ENCODE peak calls at places on chromosomes 2 and 18, in four cellular contexts. K, V, S and T are unnamed samples.

GRCh38 chr2:238096311-238097011 is 3.7 kb upstream of the ESPNL start:
- DNase-seq in V (no peak), S (no peak), K (no peak), T (no peak)

GRCh38 chr2:104572856-104573255 is 281.1 kb upstream of the POU3F3 start:
- DNase-seq in K (no peak), S (no peak), V (no peak), T (no peak)

GRCh38 chr2:46510596-46511177 is 31.3 kb downstream of the TMEM247 start:
- DNase-seq in V (no peak), S (no peak), K (no peak), T (no peak)

GRCh38 chr2:100470898-100471514 is 724 bp downstream of the NMS start:
- DNase-seq in S (no peak), V (no peak), K (no peak), T (no peak)

GRCh38 chr2:168254158-168254935 is 7.0 kb upstream of the STK39 start:
- DNase-seq in V (no peak), K (no peak), S (no peak), T (no peak)

GRCh38 chr2:207801259-207801658 is 31.6 kb upstream of the FZD5 start:
- DNase-seq in S (no peak), K (no peak), V (no peak), T (no peak)

GRCh38 chr2:44932079-44932478 is 9.4 kb upstream of the SIX3 start:
- DNase-seq in K (no peak), V (no peak), S (peak; percentile 59), T (no peak)

GRCh38 chr2:133264951-133265949 is 303.0 kb downstream of the NCKAP5 start:
- DNase-seq in K (no peak), S (no peak), V (no peak), T (peak; percentile 13)

GRCh38 chr2:60958800-60959199 is 58.7 kb upstream of the PEX13 start:
- DNase-seq in S (no peak), K (no peak), V (peak; percentile 39), T (no peak)

GRCh38 chr2:55109219-55109891 is 59.1 kb upstream of the RTN4 start:
- DNase-seq in K (no peak), S (no peak), V (peak; percentile 82), T (no peak)

GRCh38 chr18:21557607-21558253 is 42.8 kb downstream of the ESCO1 start:
- DNase-seq in K (no peak), V (no peak), S (no peak), T (no peak)

GRCh38 chr2:83051538-83052192 is 1407.4 kb downstream of the SUCLG1 start:
- DNase-seq in S (no peak), K (no peak), V (no peak), T (no peak)

GRCh38 chr2:60306231-60306861 is 247.1 kb downstream of the BCL11A start:
- DNase-seq in V (no peak), S (no peak), K (no peak), T (no peak)

GRCh38 chr2:229342376-229342775 is 71.3 kb upstream of the PID1 start:
- DNase-seq in K (peak; percentile 24), S (no peak), V (no peak), T (no peak)

GRCh38 chr18:78558948-78559347 is 420.7 kb upstream of the SALL3 start:
- DNase-seq in K (no peak), S (no peak), V (no peak), T (no peak)

GRCh38 chr2:23153484-23153883 is 231.5 kb upstream of the KLHL29 start:
- DNase-seq in K (no peak), S (no peak), V (no peak), T (no peak)

GRCh38 chr18:48813833-48814489 is 136.8 kb downstream of the SMAD7 start:
- DNase-seq in K (peak; percentile 48), V (no peak), S (peak; percentile 52), T (no peak)

GRCh38 chr2:158495175-158495574 is 38.4 kb downstream of the PKP4 start:
- DNase-seq in K (no peak), V (no peak), S (no peak), T (no peak)

GRCh38 chr18:50297621-50298442 is 10.3 kb upstream of the CXXC1 start:
- DNase-seq in V (no peak), S (no peak), K (peak; percentile 91), T (peak; percentile 89)

GRCh38 chr2:12928197-12928596 is 211.5 kb downstream of the TRIB2 start:
- DNase-seq in S (no peak), V (peak; percentile 32), K (no peak), T (no peak)

GRCh38 chr2:85953476-85953875 is 64.7 kb upstream of the ST3GAL5 start:
- DNase-seq in S (no peak), K (no peak), V (no peak), T (no peak)

GRCh38 chr2:64735504-64735903 is 81.8 kb upstream of the SERTAD2 start:
- DNase-seq in S (no peak), V (no peak), K (no peak), T (no peak)

GRCh38 chr2:101830146-101830545 is 132.6 kb downstream of the MAP4K4 start:
- DNase-seq in V (no peak), K (no peak), S (no peak), T (no peak)

GRCh38 chr18:47175283-47175894 is 775 bp downstream of the IER3IP1 start:
- DNase-seq in K (no peak), S (no peak), V (no peak), T (no peak)

GRCh38 chr2:235095569-235095968 is 143.8 kb downstream of the SH3BP4 start:
- DNase-seq in K (no peak), S (no peak), V (no peak), T (no peak)

GRCh38 chr2:58042486-58042970 is 4.1 kb upstream of the VRK2 start:
- DNase-seq in S (no peak), K (peak; percentile 45), V (peak; percentile 49), T (no peak)

GRCh38 chr2:46380038-46380940 is 83.1 kb downstream of the EPAS1 start:
- DNase-seq in V (no peak), S (no peak), K (no peak), T (no peak)

GRCh38 chr2:40369619-40370397 is 82.1 kb downstream of the SLC8A1 start:
- DNase-seq in V (no peak), K (no peak), S (no peak), T (no peak)

GRCh38 chr18:26383454-26384270 is 157.4 kb downstream of the TAF4B start:
- DNase-seq in V (no peak), S (no peak), K (peak; percentile 70), T (peak; percentile 45)

GRCh38 chr18:13710460-13710859 is 15.9 kb downstream of the FAM210A start:
- DNase-seq in V (no peak), K (no peak), S (no peak), T (no peak)

GRCh38 chr2:184558713-184559464 is 39.4 kb upstream of the ZNF804A start:
- DNase-seq in V (no peak), K (no peak), S (no peak), T (no peak)

GRCh38 chr2:143284087-143284675 is 155.0 kb downstream of the ARHGAP15 start:
- DNase-seq in V (no peak), K (peak; percentile 69), S (no peak), T (peak; percentile 6)

GRCh38 chr2:234536218-234536989 is 39.5 kb upstream of the ARL4C start:
- DNase-seq in V (no peak), S (no peak), K (no peak), T (no peak)

GRCh38 chr18:7524786-7525185 is 42.3 kb upstream of the PTPRM start:
- DNase-seq in S (no peak), K (no peak), V (no peak), T (no peak)

DNA sequence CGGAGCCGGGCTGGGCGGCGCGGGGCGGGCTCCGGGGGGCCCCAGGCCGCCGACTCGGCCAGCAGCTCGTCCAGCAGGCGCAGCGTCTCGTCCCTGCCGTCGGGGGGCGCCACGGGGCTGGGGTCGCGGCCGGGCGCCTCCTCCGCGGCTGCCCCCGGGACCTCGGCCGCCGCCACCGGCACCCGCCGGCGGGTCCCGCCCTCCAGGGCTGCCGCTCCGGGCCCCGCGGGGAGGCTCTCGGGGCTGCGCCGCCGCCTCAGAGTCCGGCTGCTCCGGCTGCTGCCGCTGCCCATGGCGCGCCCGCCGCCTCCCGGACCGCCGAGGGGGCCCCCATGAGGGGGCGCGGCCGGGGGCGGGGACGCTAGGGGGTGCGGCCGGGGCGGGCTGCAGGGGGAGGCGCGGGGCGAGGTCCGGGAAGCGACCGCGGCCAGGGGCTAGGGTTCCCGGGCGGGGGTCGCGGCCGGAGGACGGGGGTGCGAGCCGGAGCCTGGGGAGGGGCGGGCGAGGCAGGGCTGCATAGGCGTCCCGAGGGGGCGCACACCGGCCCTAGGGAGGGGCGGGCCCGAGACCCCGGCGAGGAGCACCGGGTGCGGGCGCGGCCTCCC is at the start of gene CYS1:
- DNase-seq in V (no peak), S (no peak), K (peak; percentile 33), T (peak; percentile 84)
- TF ChIP-seq CTCF in V (no peak), S (peak; percentile 48), K (peak; percentile 22), T (peak; percentile 67)

GRCh38 chr2:181955010-181955409 is 30.6 kb upstream of the PPP1R1C start:
- DNase-seq in K (no peak), S (no peak), V (peak; percentile 33), T (no peak)

GRCh38 chr2:181952413-181953226 is 33.0 kb upstream of the PPP1R1C start:
- DNase-seq in K (no peak), S (no peak), V (no peak), T (no peak)

GRCh38 chr2:181953773-181954537 is 31.7 kb upstream of the PPP1R1C start:
- DNase-seq in K (peak; percentile 75), V (no peak), S (no peak), T (peak; percentile 83)

GRCh38 chr2:181957668-181958067 is 28.0 kb upstream of the PPP1R1C start:
- DNase-seq in K (no peak), S (no peak), V (no peak), T (no peak)

DNA sequence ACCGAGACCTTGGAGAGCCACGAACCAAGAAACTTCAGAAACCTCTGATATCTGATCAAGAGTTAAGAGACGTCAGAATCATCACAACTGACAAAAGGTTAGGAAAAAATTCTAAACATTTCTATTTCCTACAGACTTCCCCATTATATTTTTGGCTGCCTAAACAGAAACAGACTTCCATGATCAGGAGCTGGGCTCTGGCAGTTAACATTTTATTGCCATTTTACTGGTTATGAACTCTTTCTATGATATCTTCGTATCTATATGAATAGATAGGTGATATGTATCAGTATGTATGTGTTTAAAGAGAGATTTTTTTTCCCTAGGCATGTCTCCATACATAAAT is 31.1 kb upstream of the PPP1R1C start:
- DNase-seq in S (no peak), K (no peak), V (no peak), T (no peak)
- TF ChIP-seq CTCF in S (no peak), K (no peak), V (no peak), T (no peak)

DNA sequence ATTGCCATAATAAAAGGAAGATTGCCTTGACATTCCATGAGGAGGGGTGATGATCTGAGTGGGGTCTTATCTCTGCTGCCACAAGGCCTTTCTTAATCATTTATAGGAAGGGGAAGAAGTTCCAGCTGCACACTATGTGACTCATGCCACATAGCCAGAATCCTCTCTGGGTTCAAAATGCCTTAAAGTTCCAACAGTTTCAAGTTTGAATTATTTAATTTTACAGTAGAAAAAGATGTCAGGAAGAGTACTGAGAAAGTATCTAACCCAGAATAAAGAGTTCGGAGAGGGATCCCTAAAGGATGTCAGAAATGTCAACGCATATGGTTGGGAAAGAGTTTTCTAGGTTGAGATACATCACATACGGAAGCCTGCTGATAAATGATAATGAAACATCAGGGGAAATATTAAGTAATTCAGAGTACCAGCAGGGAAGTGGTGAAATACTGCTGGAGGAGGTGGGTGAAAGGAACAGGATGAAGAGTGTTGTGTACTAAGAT is 999.9 kb downstream of the TSN start:
- DNase-seq in V (no peak), K (no peak), S (no peak), T (no peak)
- TF ChIP-seq CTCF in V (no peak), K (no peak), S (no peak), T (no peak)

GRCh38 chr2:219177594-219178376 is at the start of gene RETREG2:
- DNase-seq in S (peak; percentile 94), V (peak; percentile 62), K (peak; percentile 97), T (peak; percentile 99)
- TF ChIP-seq CTCF in S (peak; percentile 53), V (peak; percentile 11), K (peak; percentile 46), T (peak; percentile 63)

GRCh38 chr2:42360890-42361727 is at the start of gene COX7A2L:
- DNase-seq in V (peak; percentile 93), K (peak; percentile 97), S (peak; percentile 98), T (peak; percentile 98)
- TF ChIP-seq CTCF in V (peak; percentile 33), K (peak; percentile 14), S (no peak), T (peak; percentile 34)